ENCODE peak calls at places on chromosomes 11 and 22, in seven cellular contexts. B is K562, P is GM12865, Q is AG04450, A is GM23338, C is H1, Y is choroid plexus epithelial cell. O is an unnamed sample.

GRCh38 chr11:59755701-59756495 is 722 bp downstream of the STX3 start:
- DNase-seq in A (peak), Y (peak), C (no peak), Q (peak), P (no peak), B (peak), O (peak)

GRCh38 chr11:6489338-6489737 is 7.7 kb upstream of the DNHD1 start:
- DNase-seq in P (no peak), A (no peak), C (no peak), B (no peak), Y (no peak), Q (no peak), O (no peak)

GRCh38 chr11:18457435-18457834 is 1.8 kb downstream of the LDHAL6A start:
- DNase-seq in P (no peak), A (no peak), C (no peak), B (peak), Y (peak), Q (no peak), O (no peak)

GRCh38 chr11:79594839-79595238 is 154.0 kb upstream of the TENM4 start:
- DNase-seq in P (no peak), Q (no peak), Y (no peak), A (no peak), B (no peak), C (no peak), O (no peak)

GRCh38 chr11:67302571-67303131 is 679 bp upstream of the SSH3 start:
- DNase-seq in P (no peak), B (no peak), Q (no peak), C (no peak), Y (peak), A (peak), O (no peak)

GRCh38 chr11:2345050-2345449 is 32.1 kb upstream of the CD81 start:
- DNase-seq in B (no peak), A (no peak), Q (no peak), Y (no peak), C (no peak), P (no peak), O (no peak)

GRCh38 chr11:8354622-8355417 is 91.1 kb upstream of the LMO1 start:
- DNase-seq in Y (peak), A (no peak), C (no peak), P (peak), B (no peak), Q (no peak), O (no peak)

GRCh38 chr11:109422755-109423113 is 744 bp downstream of the C11orf87 start:
- DNase-seq in Q (no peak), C (no peak), B (no peak), P (no peak), Y (peak), A (peak), O (no peak)

GRCh38 chr11:86447763-86448480 is 73.2 kb downstream of the CCDC81 start:
- DNase-seq in C (no peak), Y (no peak), Q (no peak), A (no peak), P (peak), B (no peak), O (no peak)

GRCh38 chr11:58564226-58564625 is 11.4 kb downstream of the LPXN start:
- DNase-seq in A (no peak), Y (no peak), B (no peak), Q (no peak), P (no peak), C (no peak), O (no peak)

GRCh38 chr22:26579331-26579886 is 10.5 kb downstream of the TPST2 start:
- DNase-seq in B (no peak), P (peak), Y (no peak), A (no peak), C (no peak), Q (no peak), O (peak)

GRCh38 chr11:16049611-16050010 is 306.7 kb downstream of the SOX6 start:
- DNase-seq in C (peak), Y (no peak), P (no peak), Q (no peak), A (peak), B (no peak), O (no peak)

GRCh38 chr22:48950151-48950915 is 877.3 kb downstream of the BRD1 start:
- DNase-seq in P (no peak), A (no peak), C (no peak), Q (no peak), Y (no peak), B (no peak), O (no peak)

GRCh38 chr11:11841121-11841604 is 609 bp upstream of the USP47 start:
- DNase-seq in Y (peak), P (no peak), B (peak), C (no peak), A (peak), Q (no peak), O (no peak)

GRCh38 chr22:38075961-38076360 is 8.0 kb downstream of the SLC16A8 start:
- DNase-seq in A (no peak), C (no peak), Q (no peak), B (no peak), Y (no peak), P (no peak), O (no peak)
- TF ChIP-seq CTCF in A (no peak), C (no peak), Q (no peak), B (no peak), Y (no peak), P (no peak), O (no peak)

DNA sequence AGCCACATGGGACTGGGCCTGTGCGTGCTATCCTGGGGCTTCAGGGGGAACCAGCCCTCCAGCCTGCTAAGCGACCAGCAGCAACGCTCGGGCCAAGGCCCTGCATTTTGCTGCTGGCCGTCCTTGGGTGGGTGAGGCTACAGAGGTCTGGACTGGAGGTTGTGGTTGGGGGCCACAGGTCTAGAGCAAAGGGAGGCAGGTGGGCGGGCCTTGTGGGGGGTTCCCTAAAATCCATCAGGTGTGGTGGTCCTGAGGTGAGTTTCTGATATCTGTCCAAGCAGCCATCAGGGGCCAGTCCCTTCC is 34.7 kb downstream of the PPM1F start:
- DNase-seq in P (no peak), Q (no peak), C (no peak), A (no peak), B (no peak), Y (no peak), O (no peak)
- TF ChIP-seq CTCF in P (no peak), Q (no peak), C (no peak), A (no peak), B (no peak), Y (no peak), O (no peak)

GRCh38 chr22:36175892-36176291 is 15.3 kb upstream of the APOL3 start:
- DNase-seq in A (peak), B (no peak), Q (no peak), P (no peak), C (no peak), Y (no peak), O (no peak)
- TF ChIP-seq CTCF in A (peak), B (peak), Q (no peak), P (no peak), C (no peak), Y (peak), O (no peak)

GRCh38 chr22:19854778-19855503 is at the start of the genes GNB1L and RTL10:
- DNase-seq in B (peak), Q (peak), Y (peak), C (peak), P (peak), A (peak), O (peak)
- TF ChIP-seq CTCF in B (peak), Q (peak), Y (no peak), C (no peak), P (peak), A (no peak), O (no peak)

O was measured in activated B cell treated with CpG ODN at 0.5 μM for 24 hours.